ENCODE peak calls at places on chromosomes 6 and 20, in five cellular contexts. One of them, this sample, is unnamed.

GRCh38 chr6:28922841-28923317 is 906 bp downstream of the TRIM27 start:
- DNase-seq in cardiac fibroblast: peak
- DNase-seq in SW480: peak
- DNase-seq in nephron progenitor cell: peak
- DNase-seq in mucosa of descending colon: no peak
- DNase-seq in this sample: peak

GRCh38 chr6:152981989-152982767 is 663 bp downstream of the FBXO5 start:
- DNase-seq in cardiac fibroblast: no peak
- DNase-seq in SW480: no peak
- DNase-seq in nephron progenitor cell: peak
- DNase-seq in mucosa of descending colon: peak
- DNase-seq in this sample: peak

GRCh38 chr6:17214106-17214505 is 67.1 kb upstream of the RBM24 start:
- DNase-seq in cardiac fibroblast: no peak
- DNase-seq in SW480: no peak
- DNase-seq in nephron progenitor cell: no peak
- DNase-seq in mucosa of descending colon: no peak
- DNase-seq in this sample: no peak

GRCh38 chr6:119612871-119613515 is 263.4 kb upstream of the MAN1A1 start:
- DNase-seq in cardiac fibroblast: peak
- DNase-seq in SW480: no peak
- DNase-seq in nephron progenitor cell: no peak
- DNase-seq in mucosa of descending colon: no peak
- DNase-seq in this sample: no peak

GRCh38 chr20:50313223-50313820 is 122.7 kb downstream of the CEBPB start:
- DNase-seq in cardiac fibroblast: peak
- DNase-seq in SW480: peak
- DNase-seq in nephron progenitor cell: no peak
- DNase-seq in mucosa of descending colon: no peak
- DNase-seq in this sample: no peak

GRCh38 chr20:42341654-42342053 is 723.5 kb upstream of the CHD6 start:
- DNase-seq in cardiac fibroblast: no peak
- DNase-seq in SW480: no peak
- DNase-seq in nephron progenitor cell: no peak
- DNase-seq in mucosa of descending colon: no peak
- DNase-seq in this sample: no peak

GRCh38 chr6:82144852-82145332 is 102.7 kb downstream of the IBTK start:
- DNase-seq in cardiac fibroblast: peak
- DNase-seq in SW480: peak
- DNase-seq in nephron progenitor cell: no peak
- DNase-seq in mucosa of descending colon: no peak
- DNase-seq in this sample: no peak

GRCh38 chr6:3380344-3381232 is 76.3 kb downstream of the SLC22A23 start:
- DNase-seq in cardiac fibroblast: no peak
- DNase-seq in SW480: no peak
- DNase-seq in nephron progenitor cell: no peak
- DNase-seq in mucosa of descending colon: peak
- DNase-seq in this sample: no peak

GRCh38 chr6:149242883-149243282 is 74.6 kb upstream of the TAB2 start:
- DNase-seq in cardiac fibroblast: peak
- DNase-seq in SW480: no peak
- DNase-seq in nephron progenitor cell: no peak
- DNase-seq in mucosa of descending colon: no peak
- DNase-seq in this sample: no peak

GRCh38 chr6:157699777-157700636 is 123.0 kb upstream of the SNX9 start:
- DNase-seq in cardiac fibroblast: no peak
- DNase-seq in SW480: no peak
- DNase-seq in nephron progenitor cell: no peak
- DNase-seq in mucosa of descending colon: no peak
- DNase-seq in this sample: no peak

GRCh38 chr20:45406260-45407066 is 1.6 kb upstream of the DBNDD2 start:
- DNase-seq in cardiac fibroblast: peak
- DNase-seq in SW480: peak
- DNase-seq in nephron progenitor cell: peak
- DNase-seq in mucosa of descending colon: peak
- DNase-seq in this sample: peak

GRCh38 chr6:136950436-136950835 is 28.3 kb downstream of the SLC35D3 start:
- DNase-seq in cardiac fibroblast: peak
- DNase-seq in SW480: no peak
- DNase-seq in nephron progenitor cell: no peak
- DNase-seq in mucosa of descending colon: no peak
- DNase-seq in this sample: no peak

GRCh38 chr6:118697554-118697953 is 46.2 kb upstream of the CEP85L start:
- DNase-seq in cardiac fibroblast: no peak
- DNase-seq in SW480: no peak
- DNase-seq in nephron progenitor cell: no peak
- DNase-seq in mucosa of descending colon: no peak
- DNase-seq in this sample: no peak

GRCh38 chr20:16707674-16708073 is 22.2 kb upstream of the SNRPB2 start:
- DNase-seq in cardiac fibroblast: no peak
- DNase-seq in SW480: no peak
- DNase-seq in nephron progenitor cell: no peak
- DNase-seq in mucosa of descending colon: no peak
- DNase-seq in this sample: no peak

GRCh38 chr6:125910518-125910917 is 46.1 kb upstream of the HINT3 start:
- DNase-seq in cardiac fibroblast: peak
- DNase-seq in SW480: no peak
- DNase-seq in nephron progenitor cell: no peak
- DNase-seq in mucosa of descending colon: no peak
- DNase-seq in this sample: no peak

GRCh38 chr20:50735813-50736212 is 4.4 kb downstream of the PARD6B start:
- DNase-seq in cardiac fibroblast: no peak
- DNase-seq in SW480: peak
- DNase-seq in nephron progenitor cell: no peak
- DNase-seq in mucosa of descending colon: no peak
- DNase-seq in this sample: no peak

GRCh38 chr6:113671440-113671839 is 185.7 kb upstream of the MARCKS start:
- DNase-seq in cardiac fibroblast: no peak
- DNase-seq in SW480: no peak
- DNase-seq in nephron progenitor cell: no peak
- DNase-seq in mucosa of descending colon: no peak
- DNase-seq in this sample: no peak

GRCh38 chr6:52616271-52616670 is 39.4 kb upstream of the TRAM2 start:
- DNase-seq in cardiac fibroblast: peak
- DNase-seq in SW480: no peak
- DNase-seq in nephron progenitor cell: no peak
- DNase-seq in mucosa of descending colon: no peak
- DNase-seq in this sample: no peak

GRCh38 chr20:43755390-43755789 is 28.6 kb upstream of the GTSF1L start:
- DNase-seq in cardiac fibroblast: peak
- DNase-seq in SW480: no peak
- DNase-seq in nephron progenitor cell: no peak
- DNase-seq in mucosa of descending colon: no peak
- DNase-seq in this sample: no peak

GRCh38 chr6:110180228-110181008 is at the start of gene CDC40:
- DNase-seq in cardiac fibroblast: no peak
- DNase-seq in SW480: no peak
- DNase-seq in nephron progenitor cell: peak
- DNase-seq in mucosa of descending colon: peak
- DNase-seq in this sample: peak

GRCh38 chr6:156839591-156840001 is 62.4 kb downstream of the ARID1B start:
- DNase-seq in cardiac fibroblast: peak
- DNase-seq in SW480: no peak
- DNase-seq in nephron progenitor cell: no peak
- DNase-seq in mucosa of descending colon: no peak
- DNase-seq in this sample: no peak

GRCh38 chr6:142013875-142014495 is 118.7 kb upstream of the GJE1 start:
- DNase-seq in cardiac fibroblast: peak
- DNase-seq in SW480: no peak
- DNase-seq in nephron progenitor cell: no peak
- DNase-seq in mucosa of descending colon: no peak
- DNase-seq in this sample: no peak

GRCh38 chr6:107115695-107116327 is 496 bp upstream of the BEND3 start:
- DNase-seq in cardiac fibroblast: peak
- DNase-seq in SW480: peak
- DNase-seq in nephron progenitor cell: peak
- DNase-seq in mucosa of descending colon: peak
- DNase-seq in this sample: peak

GRCh38 chr6:148720371-148720770 is 26.5 kb upstream of the UST start:
- DNase-seq in cardiac fibroblast: peak
- DNase-seq in SW480: no peak
- DNase-seq in nephron progenitor cell: no peak
- DNase-seq in mucosa of descending colon: no peak
- DNase-seq in this sample: no peak

GRCh38 chr6:144265390-144265789 is 19.7 kb upstream of the UTRN start:
- DNase-seq in cardiac fibroblast: peak
- DNase-seq in SW480: no peak
- DNase-seq in nephron progenitor cell: no peak
- DNase-seq in mucosa of descending colon: no peak
- DNase-seq in this sample: no peak

GRCh38 chr6:56851541-56852248 is 103.2 kb upstream of the BEND6 start:
- DNase-seq in cardiac fibroblast: peak
- DNase-seq in SW480: peak
- DNase-seq in nephron progenitor cell: peak
- DNase-seq in mucosa of descending colon: no peak
- DNase-seq in this sample: no peak

GRCh38 chr6:31908791-31909190 is 6.9 kb upstream of the ZBTB12 start:
- DNase-seq in cardiac fibroblast: peak
- DNase-seq in SW480: no peak
- DNase-seq in nephron progenitor cell: no peak
- DNase-seq in mucosa of descending colon: no peak
- DNase-seq in this sample: no peak

GRCh38 chr6:148491638-148492210 is 149.1 kb downstream of the SASH1 start:
- DNase-seq in cardiac fibroblast: peak
- DNase-seq in SW480: no peak
- DNase-seq in nephron progenitor cell: no peak
- DNase-seq in mucosa of descending colon: no peak
- DNase-seq in this sample: no peak

GRCh38 chr6:25478973-25479372 is 173.0 kb upstream of the SCGN start:
- DNase-seq in cardiac fibroblast: no peak
- DNase-seq in SW480: no peak
- DNase-seq in nephron progenitor cell: no peak
- DNase-seq in mucosa of descending colon: no peak
- DNase-seq in this sample: no peak

GRCh38 chr20:63151554-63152321 is 64.2 kb downstream of the YTHDF1 start:
- DNase-seq in cardiac fibroblast: peak
- DNase-seq in SW480: peak
- DNase-seq in nephron progenitor cell: no peak
- DNase-seq in mucosa of descending colon: peak
- DNase-seq in this sample: no peak

GRCh38 chr20:63706027-63706695 is 1.6 kb downstream of the ARFRP1 start:
- DNase-seq in cardiac fibroblast: no peak
- DNase-seq in SW480: no peak
- DNase-seq in nephron progenitor cell: no peak
- DNase-seq in mucosa of descending colon: peak
- DNase-seq in this sample: no peak

GRCh38 chr6:12037803-12038202 is 25.7 kb downstream of the HIVEP1 start:
- DNase-seq in cardiac fibroblast: no peak
- DNase-seq in SW480: no peak
- DNase-seq in nephron progenitor cell: no peak
- DNase-seq in mucosa of descending colon: no peak
- DNase-seq in this sample: no peak

GRCh38 chr20:48621256-48622078 is 206.3 kb downstream of the PREX1 start:
- DNase-seq in cardiac fibroblast: peak
- DNase-seq in SW480: peak
- DNase-seq in nephron progenitor cell: no peak
- DNase-seq in mucosa of descending colon: peak
- DNase-seq in this sample: no peak

GRCh38 chr6:105428342-105428957 is 25.6 kb upstream of the PREP start:
- DNase-seq in cardiac fibroblast: peak
- DNase-seq in SW480: peak
- DNase-seq in nephron progenitor cell: no peak
- DNase-seq in mucosa of descending colon: no peak
- DNase-seq in this sample: no peak

GRCh38 chr20:11906626-11907480 is 10.8 kb upstream of the BTBD3 start:
- DNase-seq in cardiac fibroblast: no peak
- DNase-seq in SW480: peak
- DNase-seq in nephron progenitor cell: no peak
- DNase-seq in mucosa of descending colon: no peak
- DNase-seq in this sample: no peak

GRCh38 chr6:166488081-166488685 is 98.3 kb downstream of the RAMACL start:
- DNase-seq in cardiac fibroblast: peak
- DNase-seq in SW480: no peak
- DNase-seq in nephron progenitor cell: no peak
- DNase-seq in mucosa of descending colon: peak
- DNase-seq in this sample: peak

This sample was measured in DND-41.